ENCODE peak calls at places on chromosome 17, in nine cellular contexts. One of them, this sample, is unnamed.

GRCh38 chr17:59513934-59514841 is 51.2 kb upstream of the DHX40 start:
- DNase-seq in GM12878: no peak
- DNase-seq in HFFc6: no peak
- DNase-seq in endothelial cell: no peak
- DNase-seq in tibial artery: peak
- DNase-seq in WERI-Rb-1: peak
- DNase-seq in stomach: peak
- DNase-seq in HCT116: no peak
- DNase-seq in H9: no peak
- DNase-seq in this sample: peak

GRCh38 chr17:33968350-33969044 is 286.6 kb upstream of the CCL2 start:
- DNase-seq in GM12878: peak
- DNase-seq in HFFc6: no peak
- DNase-seq in endothelial cell: peak
- DNase-seq in tibial artery: no peak
- DNase-seq in WERI-Rb-1: peak
- DNase-seq in stomach: no peak
- DNase-seq in HCT116: no peak
- DNase-seq in H9: peak
- DNase-seq in this sample: peak

GRCh38 chr17:2215616-2216364 is 87.8 kb downstream of the SMG6 start:
- DNase-seq in GM12878: no peak
- DNase-seq in HFFc6: peak
- DNase-seq in endothelial cell: peak
- DNase-seq in tibial artery: no peak
- DNase-seq in WERI-Rb-1: no peak
- DNase-seq in stomach: peak
- DNase-seq in HCT116: no peak
- DNase-seq in H9: peak
- DNase-seq in this sample: peak

GRCh38 chr17:79870540-79870939 is 31.3 kb upstream of the CBX4 start:
- DNase-seq in GM12878: no peak
- DNase-seq in HFFc6: no peak
- DNase-seq in endothelial cell: no peak
- DNase-seq in tibial artery: no peak
- DNase-seq in WERI-Rb-1: peak
- DNase-seq in stomach: no peak
- DNase-seq in HCT116: no peak
- DNase-seq in H9: no peak
- DNase-seq in this sample: no peak

GRCh38 chr17:63426041-63426916 is 19.8 kb downstream of the CYB561 start:
- DNase-seq in GM12878: no peak
- DNase-seq in HFFc6: no peak
- DNase-seq in endothelial cell: no peak
- DNase-seq in tibial artery: peak
- DNase-seq in WERI-Rb-1: no peak
- DNase-seq in stomach: no peak
- DNase-seq in HCT116: no peak
- DNase-seq in H9: peak
- DNase-seq in this sample: no peak

GRCh38 chr17:31374083-31374447 is 17.4 kb upstream of the RAB11FIP4 start:
- DNase-seq in GM12878: no peak
- DNase-seq in HFFc6: no peak
- DNase-seq in endothelial cell: no peak
- DNase-seq in tibial artery: no peak
- DNase-seq in WERI-Rb-1: no peak
- DNase-seq in stomach: no peak
- DNase-seq in HCT116: no peak
- DNase-seq in H9: no peak
- DNase-seq in this sample: no peak

GRCh38 chr17:48596735-48597491 is 3.3 kb upstream of the HOXB5 start:
- DNase-seq in GM12878: no peak
- DNase-seq in HFFc6: no peak
- DNase-seq in endothelial cell: no peak
- DNase-seq in tibial artery: no peak
- DNase-seq in WERI-Rb-1: no peak
- DNase-seq in stomach: no peak
- DNase-seq in HCT116: no peak
- DNase-seq in H9: peak
- DNase-seq in this sample: no peak

GRCh38 chr17:49913226-49914095 is 55.5 kb upstream of the DLX4 start:
- DNase-seq in GM12878: no peak
- DNase-seq in HFFc6: peak
- DNase-seq in endothelial cell: no peak
- DNase-seq in tibial artery: no peak
- DNase-seq in WERI-Rb-1: no peak
- DNase-seq in stomach: no peak
- DNase-seq in HCT116: peak
- DNase-seq in H9: no peak
- DNase-seq in this sample: no peak

GRCh38 chr17:19714542-19715411 is 1.6 kb downstream of the SLC47A2 start:
- DNase-seq in GM12878: no peak
- DNase-seq in HFFc6: no peak
- DNase-seq in endothelial cell: no peak
- DNase-seq in tibial artery: peak
- DNase-seq in WERI-Rb-1: no peak
- DNase-seq in stomach: no peak
- DNase-seq in HCT116: no peak
- DNase-seq in H9: peak
- DNase-seq in this sample: no peak

GRCh38 chr17:49528966-49529365 is 33.9 kb downstream of the NGFR start:
- DNase-seq in GM12878: no peak
- DNase-seq in HFFc6: no peak
- DNase-seq in endothelial cell: no peak
- DNase-seq in tibial artery: peak
- DNase-seq in WERI-Rb-1: no peak
- DNase-seq in stomach: no peak
- DNase-seq in HCT116: no peak
- DNase-seq in H9: peak
- DNase-seq in this sample: no peak

GRCh38 chr17:2157081-2157480 is 102.2 kb downstream of the HIC1 start:
- DNase-seq in GM12878: no peak
- DNase-seq in HFFc6: peak
- DNase-seq in endothelial cell: no peak
- DNase-seq in tibial artery: peak
- DNase-seq in WERI-Rb-1: no peak
- DNase-seq in stomach: no peak
- DNase-seq in HCT116: no peak
- DNase-seq in H9: no peak
- DNase-seq in this sample: no peak

GRCh38 chr17:17774009-17774881 is 62.5 kb downstream of the SREBF1 start:
- DNase-seq in GM12878: no peak
- DNase-seq in HFFc6: peak
- DNase-seq in endothelial cell: no peak
- DNase-seq in tibial artery: no peak
- DNase-seq in WERI-Rb-1: no peak
- DNase-seq in stomach: peak
- DNase-seq in HCT116: no peak
- DNase-seq in H9: no peak
- DNase-seq in this sample: no peak

GRCh38 chr17:28384281-28385036 is 13.0 kb downstream of the SARM1 start:
- DNase-seq in GM12878: no peak
- DNase-seq in HFFc6: no peak
- DNase-seq in endothelial cell: no peak
- DNase-seq in tibial artery: peak
- DNase-seq in WERI-Rb-1: no peak
- DNase-seq in stomach: peak
- DNase-seq in HCT116: no peak
- DNase-seq in H9: peak
- DNase-seq in this sample: no peak

GRCh38 chr17:48644910-48645557 is 18.9 kb upstream of the HOXB9 start:
- DNase-seq in GM12878: no peak
- DNase-seq in HFFc6: no peak
- DNase-seq in endothelial cell: no peak
- DNase-seq in tibial artery: no peak
- DNase-seq in WERI-Rb-1: no peak
- DNase-seq in stomach: no peak
- DNase-seq in HCT116: no peak
- DNase-seq in H9: no peak
- DNase-seq in this sample: no peak

GRCh38 chr17:27157297-27157696 is 136.6 kb upstream of the WSB1 start:
- DNase-seq in GM12878: no peak
- DNase-seq in HFFc6: no peak
- DNase-seq in endothelial cell: no peak
- DNase-seq in tibial artery: peak
- DNase-seq in WERI-Rb-1: no peak
- DNase-seq in stomach: no peak
- DNase-seq in HCT116: no peak
- DNase-seq in H9: no peak
- DNase-seq in this sample: no peak

GRCh38 chr17:34257299-34257985 is 2.4 kb downstream of the CCL2 start:
- DNase-seq in GM12878: no peak
- DNase-seq in HFFc6: no peak
- DNase-seq in endothelial cell: no peak
- DNase-seq in tibial artery: no peak
- DNase-seq in WERI-Rb-1: no peak
- DNase-seq in stomach: no peak
- DNase-seq in HCT116: no peak
- DNase-seq in H9: no peak
- DNase-seq in this sample: no peak

GRCh38 chr17:7242717-7243576 is 698 bp upstream of the GABARAP start:
- DNase-seq in GM12878: peak
- DNase-seq in HFFc6: peak
- DNase-seq in endothelial cell: peak
- DNase-seq in tibial artery: peak
- DNase-seq in WERI-Rb-1: peak
- DNase-seq in stomach: peak
- DNase-seq in HCT116: peak
- DNase-seq in H9: peak
- DNase-seq in this sample: peak
- TF ChIP-seq CTCF in GM12878: no peak
- TF ChIP-seq CTCF in HFFc6: peak
- TF ChIP-seq CTCF in endothelial cell: no peak
- TF ChIP-seq CTCF in tibial artery: peak
- TF ChIP-seq CTCF in WERI-Rb-1: peak
- TF ChIP-seq CTCF in stomach: peak
- TF ChIP-seq CTCF in HCT116: no peak
- TF ChIP-seq CTCF in H9: peak
- TF ChIP-seq CTCF in this sample: peak

GRCh38 chr17:42975265-42975664 is 4.6 kb downstream of the PTGES3L start:
- DNase-seq in GM12878: no peak
- DNase-seq in HFFc6: no peak
- DNase-seq in endothelial cell: no peak
- DNase-seq in tibial artery: no peak
- DNase-seq in WERI-Rb-1: no peak
- DNase-seq in stomach: no peak
- DNase-seq in HCT116: no peak
- DNase-seq in H9: no peak
- DNase-seq in this sample: no peak

GRCh38 chr17:42980766-42981397 is 517 bp downstream of the RUNDC1 start:
- DNase-seq in GM12878: peak
- DNase-seq in HFFc6: peak
- DNase-seq in endothelial cell: peak
- DNase-seq in tibial artery: no peak
- DNase-seq in WERI-Rb-1: peak
- DNase-seq in stomach: peak
- DNase-seq in HCT116: peak
- DNase-seq in H9: peak
- DNase-seq in this sample: peak

GRCh38 chr17:42980274-42980765 is at the start of gene RUNDC1:
- DNase-seq in GM12878: peak
- DNase-seq in HFFc6: peak
- DNase-seq in endothelial cell: peak
- DNase-seq in tibial artery: peak
- DNase-seq in WERI-Rb-1: peak
- DNase-seq in stomach: peak
- DNase-seq in HCT116: peak
- DNase-seq in H9: peak
- DNase-seq in this sample: peak

GRCh38 chr17:42982266-42982665 is 1.9 kb downstream of the RUNDC1 start:
- DNase-seq in GM12878: no peak
- DNase-seq in HFFc6: no peak
- DNase-seq in endothelial cell: no peak
- DNase-seq in tibial artery: no peak
- DNase-seq in WERI-Rb-1: no peak
- DNase-seq in stomach: no peak
- DNase-seq in HCT116: no peak
- DNase-seq in H9: no peak
- DNase-seq in this sample: no peak

DNA sequence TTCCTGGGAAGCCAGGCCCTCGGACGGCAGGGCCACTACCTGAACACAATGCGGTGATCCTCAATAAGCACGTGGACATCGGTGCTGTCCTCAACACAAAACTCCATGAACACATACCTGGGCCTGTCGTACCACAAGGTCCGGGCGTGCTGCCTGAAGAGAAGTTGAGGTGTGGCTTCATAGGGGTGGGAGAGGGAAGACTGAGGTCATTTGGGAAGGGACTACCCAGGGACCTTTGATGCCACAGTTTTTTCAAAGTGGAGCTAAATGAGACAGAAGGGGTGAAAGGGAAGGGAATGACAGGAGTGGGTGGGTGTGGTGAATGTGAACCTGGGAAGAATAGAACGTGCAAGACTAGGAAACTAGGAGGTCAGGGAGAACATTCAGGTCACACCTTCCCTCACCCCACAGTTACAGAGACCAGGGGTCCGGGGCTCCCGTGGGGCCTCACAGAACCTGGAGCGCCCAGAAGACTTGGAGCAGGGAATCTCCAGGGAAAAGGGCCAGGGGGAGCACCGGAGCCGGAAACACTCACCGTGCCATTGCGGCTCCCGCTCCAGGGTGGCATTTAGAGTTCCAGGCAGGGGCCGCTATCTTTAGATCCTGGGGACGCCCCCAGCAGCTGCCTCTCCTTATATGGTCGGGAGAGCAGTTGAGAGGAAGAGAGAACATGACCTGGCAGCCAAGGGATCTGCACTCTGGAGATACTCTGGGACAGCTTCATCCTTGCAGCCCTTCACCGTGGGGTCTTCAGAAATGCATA is at the start of gene PTGES3L:
- DNase-seq in GM12878: no peak
- DNase-seq in HFFc6: peak
- DNase-seq in endothelial cell: peak
- DNase-seq in tibial artery: peak
- DNase-seq in WERI-Rb-1: peak
- DNase-seq in stomach: no peak
- DNase-seq in HCT116: no peak
- DNase-seq in H9: peak
- DNase-seq in this sample: peak
- TF ChIP-seq CTCF in GM12878: no peak
- TF ChIP-seq CTCF in HFFc6: no peak
- TF ChIP-seq CTCF in endothelial cell: no peak
- TF ChIP-seq CTCF in tibial artery: no peak
- TF ChIP-seq CTCF in WERI-Rb-1: no peak
- TF ChIP-seq CTCF in stomach: no peak
- TF ChIP-seq CTCF in HCT116: no peak
- TF ChIP-seq CTCF in H9: peak
- TF ChIP-seq CTCF in this sample: no peak

GRCh38 chr17:81261582-81262336 is 22.6 kb downstream of the NDUFAF8 start:
- DNase-seq in GM12878: no peak
- DNase-seq in HFFc6: no peak
- DNase-seq in endothelial cell: no peak
- DNase-seq in tibial artery: no peak
- DNase-seq in WERI-Rb-1: no peak
- DNase-seq in stomach: no peak
- DNase-seq in HCT116: no peak
- DNase-seq in H9: no peak
- DNase-seq in this sample: no peak
- TF ChIP-seq CTCF in GM12878: no peak
- TF ChIP-seq CTCF in HFFc6: no peak
- TF ChIP-seq CTCF in endothelial cell: no peak
- TF ChIP-seq CTCF in tibial artery: no peak
- TF ChIP-seq CTCF in WERI-Rb-1: no peak
- TF ChIP-seq CTCF in stomach: no peak
- TF ChIP-seq CTCF in HCT116: no peak
- TF ChIP-seq CTCF in H9: no peak
- TF ChIP-seq CTCF in this sample: no peak

GRCh38 chr17:43365356-43365755 is 33.4 kb upstream of the ARL4D start:
- DNase-seq in GM12878: no peak
- DNase-seq in HFFc6: no peak
- DNase-seq in endothelial cell: no peak
- DNase-seq in tibial artery: no peak
- DNase-seq in WERI-Rb-1: no peak
- DNase-seq in stomach: no peak
- DNase-seq in HCT116: no peak
- DNase-seq in H9: no peak
- DNase-seq in this sample: no peak
- TF ChIP-seq CTCF in GM12878: peak
- TF ChIP-seq CTCF in HFFc6: peak
- TF ChIP-seq CTCF in endothelial cell: peak
- TF ChIP-seq CTCF in tibial artery: no peak
- TF ChIP-seq CTCF in WERI-Rb-1: peak
- TF ChIP-seq CTCF in stomach: no peak
- TF ChIP-seq CTCF in HCT116: peak
- TF ChIP-seq CTCF in H9: peak
- TF ChIP-seq CTCF in this sample: peak